ENCODE peak calls at places on chromosomes 16 and 17, in nine cellular contexts. F is cardiac muscle cell, S is kidney epithelial cell, Q is GM12878, D is esophagus muscularis mucosa, O is cardiac fibroblast, A is right lobe of liver, W is BJ, E is PC-9. P is an unnamed sample.

GRCh38 chr17:60392845-60393702 is 1.1 kb upstream of the USP32 start:
- DNase-seq in F (peak), S (no peak), Q (peak), D (no peak), O (peak), A (peak), W (no peak), E (no peak), P (peak)

GRCh38 chr16:63945805-63946204 is 1176.1 kb downstream of the CDH11 start:
- DNase-seq in F (no peak), S (no peak), Q (no peak), D (no peak), O (no peak), A (no peak), W (no peak), E (no peak), P (no peak)

GRCh38 chr16:31118223-31119155 is 1.0 kb downstream of the KAT8 start:
- DNase-seq in F (peak), S (no peak), Q (no peak), D (no peak), O (peak), A (no peak), W (peak), E (peak), P (no peak)

GRCh38 chr16:52389045-52389444 is 157.9 kb downstream of the TOX3 start:
- DNase-seq in F (no peak), S (no peak), Q (no peak), D (no peak), O (no peak), A (no peak), W (no peak), E (no peak), P (no peak)

GRCh38 chr16:57906385-57907316 is 64.3 kb downstream of the CNGB1 start:
- DNase-seq in F (no peak), S (no peak), Q (no peak), D (no peak), O (no peak), A (no peak), W (no peak), E (no peak), P (peak)

GRCh38 chr17:81447331-81447933 is 52.2 kb downstream of the BAHCC1 start:
- DNase-seq in F (no peak), S (no peak), Q (no peak), D (no peak), O (no peak), A (no peak), W (no peak), E (no peak), P (no peak)

GRCh38 chr16:11100239-11100750 is 155.7 kb downstream of the SOCS1 start:
- DNase-seq in F (peak), S (no peak), Q (peak), D (no peak), O (peak), A (no peak), W (peak), E (peak), P (peak)

GRCh38 chr16:1790261-1790610 is 3.3 kb downstream of the IGFALS start:
- DNase-seq in F (no peak), S (no peak), Q (no peak), D (no peak), O (no peak), A (no peak), W (no peak), E (no peak), P (no peak)

GRCh38 chr17:66406701-66407644 is 104.6 kb downstream of the PRKCA start:
- DNase-seq in F (no peak), S (no peak), Q (no peak), D (no peak), O (no peak), A (no peak), W (no peak), E (no peak), P (no peak)

GRCh38 chr16:58284488-58284887 is 10.3 kb downstream of the PRSS54 start:
- DNase-seq in F (no peak), S (no peak), Q (no peak), D (no peak), O (no peak), A (no peak), W (no peak), E (no peak), P (no peak)

GRCh38 chr16:69097425-69097824 is 8.0 kb upstream of the HAS3 start:
- DNase-seq in F (no peak), S (no peak), Q (no peak), D (no peak), O (peak), A (no peak), W (no peak), E (no peak), P (no peak)

GRCh38 chr16:82535262-82535661 is 91.5 kb upstream of the CDH13 start:
- DNase-seq in F (no peak), S (no peak), Q (no peak), D (no peak), O (no peak), A (no peak), W (no peak), E (no peak), P (no peak)

GRCh38 chr17:10616502-10617119 is 40.5 kb downstream of the MYH3 start:
- DNase-seq in F (peak), S (no peak), Q (no peak), D (no peak), O (peak), A (peak), W (no peak), E (no peak), P (peak)

GRCh38 chr16:30535777-30536190 is 1.1 kb upstream of the ZNF747 start:
- DNase-seq in F (peak), S (no peak), Q (peak), D (no peak), O (peak), A (peak), W (no peak), E (peak), P (peak)

GRCh38 chr17:78341559-78342437 is 18.1 kb downstream of the SOCS3 start:
- DNase-seq in F (peak), S (no peak), Q (no peak), D (no peak), O (peak), A (peak), W (no peak), E (peak), P (peak)

GRCh38 chr17:46766493-46767491 is 51.7 kb downstream of the WNT3 start:
- DNase-seq in F (no peak), S (no peak), Q (no peak), D (no peak), O (no peak), A (no peak), W (no peak), E (no peak), P (no peak)

DNA sequence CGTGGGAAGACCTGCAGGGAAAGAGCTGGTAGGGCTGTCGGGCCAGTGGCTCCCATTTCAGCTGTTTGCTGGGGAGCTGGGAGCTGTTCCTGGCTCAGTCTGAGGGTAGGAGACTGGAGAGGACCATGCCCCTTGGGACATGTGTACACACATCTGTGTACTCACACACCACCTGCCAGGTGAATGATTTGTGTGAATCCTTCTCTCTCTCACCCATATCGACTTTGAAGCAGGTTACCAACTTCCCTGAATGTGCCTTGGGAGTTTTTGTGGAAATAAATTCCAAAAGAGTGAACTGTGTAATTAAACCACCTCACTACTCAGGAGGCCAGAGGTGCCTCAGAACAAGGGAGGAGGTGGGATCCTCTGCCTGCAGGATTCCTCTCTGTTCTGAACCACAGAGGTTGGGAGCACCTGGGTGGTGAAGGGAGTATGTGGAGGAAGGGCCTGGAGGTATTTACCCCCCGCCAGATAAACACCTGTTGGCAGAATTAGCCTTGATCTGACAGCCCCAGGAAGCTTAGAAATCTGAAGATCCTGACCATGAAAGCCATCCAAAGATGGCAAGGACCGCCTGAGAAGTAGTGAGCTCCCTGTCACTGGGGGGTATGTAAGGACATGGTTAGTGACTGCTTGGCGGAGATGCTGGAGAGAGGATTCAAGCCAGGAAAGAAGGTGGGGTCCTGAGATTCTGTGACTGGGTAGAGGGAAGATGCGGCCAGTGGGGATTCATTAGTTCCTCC is 3.3 kb downstream of the ABCC3 start:
- DNase-seq in F (no peak), S (no peak), Q (no peak), D (no peak), O (no peak), A (peak), W (no peak), E (peak), P (no peak)
- TF ChIP-seq CTCF in F (no peak), S (no peak), Q (no peak), D (no peak), O (no peak), A (no peak), W (no peak), E (no peak), P (no peak)

DNA sequence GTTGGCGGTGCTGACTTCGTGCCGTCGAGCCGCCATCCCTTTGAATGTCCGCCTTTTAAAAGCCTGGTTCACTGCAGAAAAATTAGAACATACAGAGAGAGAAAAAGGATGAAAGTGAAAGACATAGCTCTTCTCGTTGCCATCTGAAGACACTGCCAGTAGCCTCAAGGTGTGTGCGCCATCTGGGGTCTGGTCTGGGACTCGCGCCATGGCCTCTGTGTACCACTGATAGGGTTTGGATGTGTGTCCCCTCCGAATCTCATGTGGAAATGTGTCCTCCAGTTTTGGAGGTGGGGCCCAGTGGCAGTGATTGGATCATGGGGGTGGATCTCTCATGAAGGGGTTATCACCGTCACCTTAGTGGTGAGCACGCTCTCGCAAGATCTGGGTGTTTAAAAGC is 15.5 kb downstream of the GSE1 start:
- DNase-seq in F (no peak), S (no peak), Q (no peak), D (no peak), O (no peak), A (no peak), W (no peak), E (no peak), P (no peak)
- TF ChIP-seq CTCF in F (no peak), S (no peak), Q (no peak), D (no peak), O (no peak), A (no peak), W (no peak), E (no peak), P (no peak)

GRCh38 chr17:4602041-4602440 is 17.7 kb downstream of the SMTNL2 start:
- DNase-seq in F (no peak), S (no peak), Q (no peak), D (no peak), O (no peak), A (no peak), W (no peak), E (no peak), P (no peak)

GRCh38 chr17:4599505-4600281 is 15.4 kb downstream of the SMTNL2 start:
- DNase-seq in F (peak), S (peak), Q (no peak), D (no peak), O (no peak), A (no peak), W (no peak), E (no peak), P (peak)

GRCh38 chr17:4600563-4600962 is 16.2 kb downstream of the SMTNL2 start:
- DNase-seq in F (no peak), S (no peak), Q (no peak), D (no peak), O (no peak), A (no peak), W (no peak), E (no peak), P (no peak)

GRCh38 chr17:4598776-4599504 is 14.6 kb downstream of the SMTNL2 start:
- DNase-seq in F (peak), S (no peak), Q (no peak), D (peak), O (no peak), A (no peak), W (no peak), E (no peak), P (no peak)

DNA sequence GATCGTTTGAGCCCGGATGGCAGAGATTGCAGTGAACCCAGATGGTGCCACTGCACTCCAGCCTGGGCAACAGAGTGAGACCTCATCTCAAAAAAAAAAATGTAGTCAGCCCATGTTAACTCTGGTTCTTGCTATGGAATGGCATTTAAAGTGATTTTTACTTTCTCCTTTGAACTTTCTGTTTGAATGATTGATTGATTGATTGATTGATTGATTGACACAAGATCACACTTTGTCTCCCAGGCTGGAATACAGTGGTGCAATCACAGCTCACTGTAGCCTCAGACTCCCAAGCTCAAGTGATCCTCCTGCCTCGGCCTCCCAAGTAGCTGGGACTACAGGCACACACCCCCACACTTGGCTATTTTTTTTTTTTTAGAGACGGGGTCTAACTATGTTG is 17.0 kb downstream of the SMTNL2 start:
- DNase-seq in F (no peak), S (no peak), Q (no peak), D (no peak), O (no peak), A (no peak), W (no peak), E (no peak), P (no peak)
- TF ChIP-seq CTCF in F (no peak), S (no peak), Q (no peak), D (no peak), O (no peak), A (no peak), W (no peak), E (no peak), P (no peak)

DNA sequence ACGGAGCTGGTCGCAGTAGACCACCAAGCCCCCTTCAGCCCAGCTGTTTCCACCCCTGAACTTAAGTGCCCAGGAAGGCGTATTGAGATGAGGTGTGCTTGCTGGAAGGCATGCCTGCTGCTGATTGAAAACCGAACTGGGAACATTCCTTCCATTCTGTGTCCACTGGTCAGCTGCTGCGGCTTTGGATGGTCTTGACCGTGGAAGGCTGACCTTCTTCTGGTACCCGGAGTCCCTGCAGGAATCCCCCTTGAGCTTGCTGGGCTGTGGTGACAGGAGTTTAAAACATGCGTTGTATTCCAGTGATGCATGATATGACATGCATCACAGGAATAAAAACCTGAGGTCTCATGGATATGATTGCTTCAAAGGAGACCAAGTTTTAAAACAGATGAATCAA is 31.4 kb downstream of the IL4R start:
- DNase-seq in F (no peak), S (no peak), Q (no peak), D (no peak), O (no peak), A (no peak), W (no peak), E (no peak), P (no peak)
- TF ChIP-seq CTCF in F (no peak), S (no peak), Q (no peak), D (no peak), O (no peak), A (no peak), W (no peak), E (no peak), P (no peak)

DNA sequence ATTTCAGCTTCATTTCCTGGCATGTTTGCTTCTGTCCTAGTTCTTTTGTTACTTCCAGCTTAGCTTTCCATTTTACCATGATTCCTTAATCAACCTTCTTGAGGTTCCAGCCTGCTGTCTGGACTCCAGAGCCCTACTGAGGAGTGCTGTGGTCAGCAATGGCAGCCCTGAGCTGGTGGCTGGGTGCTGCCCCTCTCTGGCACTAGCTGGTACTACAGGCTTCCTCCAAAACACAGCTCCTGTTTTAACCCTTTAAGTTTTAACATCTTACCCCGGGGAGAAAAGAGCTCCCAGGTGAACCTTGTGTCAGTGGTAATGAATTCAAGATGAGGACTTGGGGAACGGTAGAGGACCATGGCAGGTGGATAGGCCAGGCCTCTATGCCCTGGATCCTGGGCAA is 395.5 kb downstream of the TMEM114 start:
- DNase-seq in F (no peak), S (no peak), Q (no peak), D (no peak), O (no peak), A (no peak), W (no peak), E (no peak), P (peak)
- TF ChIP-seq CTCF in F (no peak), S (peak), Q (no peak), D (no peak), O (no peak), A (no peak), W (peak), E (peak), P (peak)

GRCh38 chr16:381788-382717 is at the start of gene PGAP6:
- DNase-seq in F (peak), S (no peak), Q (no peak), D (no peak), O (peak), A (peak), W (no peak), E (no peak), P (peak)

GRCh38 chr16:389317-389716 is 7.5 kb upstream of the PGAP6 start:
- DNase-seq in F (no peak), S (no peak), Q (no peak), D (no peak), O (no peak), A (no peak), W (no peak), E (no peak), P (no peak)

GRCh38 chr16:391885-392335 is 5.1 kb upstream of the NME4 start:
- DNase-seq in F (peak), S (peak), Q (no peak), D (no peak), O (peak), A (peak), W (no peak), E (peak), P (peak)

GRCh38 chr16:383326-384020 is 1.7 kb upstream of the PGAP6 start:
- DNase-seq in F (no peak), S (peak), Q (peak), D (no peak), O (no peak), A (peak), W (no peak), E (peak), P (no peak)

GRCh38 chr16:386641-387156 is 4.9 kb upstream of the PGAP6 start:
- DNase-seq in F (peak), S (no peak), Q (no peak), D (no peak), O (peak), A (no peak), W (no peak), E (no peak), P (no peak)
- TF ChIP-seq CTCF in F (peak), S (peak), Q (peak), D (no peak), O (no peak), A (no peak), W (no peak), E (no peak), P (no peak)

DNA sequence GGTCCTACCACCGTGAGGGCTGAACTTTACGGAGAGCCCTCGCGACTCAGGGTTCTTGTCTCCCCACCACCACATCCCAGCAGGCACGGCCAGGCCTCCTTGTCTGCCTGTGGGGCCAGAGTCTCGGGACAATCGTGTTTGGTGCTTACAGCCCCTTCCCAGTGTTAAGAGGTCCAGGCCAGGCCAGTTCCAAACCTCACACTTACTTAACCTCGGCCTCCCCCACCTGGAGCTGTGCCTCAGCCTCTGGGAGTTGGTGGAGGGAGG is 13.7 kb upstream of the TCF25 start:
- DNase-seq in F (no peak), S (no peak), Q (no peak), D (no peak), O (no peak), A (no peak), W (no peak), E (no peak), P (no peak)
- TF ChIP-seq CTCF in F (no peak), S (no peak), Q (no peak), D (no peak), O (no peak), A (no peak), W (no peak), E (no peak), P (no peak)

P was measured in endothelial cell.